ENCODE peak calls at places on chromosomes 3 and 15, in five cellular contexts. O, G, V, J and H are unnamed samples.

GRCh38 chr3:100825574-100825973 is 116.3 kb downstream of the TFG start:
- DNase-seq in O (no peak), J (no peak), V (no peak), G (no peak), H (no peak)

GRCh38 chr3:182725372-182726251 is 67.7 kb upstream of the ATP11B start:
- DNase-seq in V (no peak), O (peak), J (no peak), G (no peak), H (no peak)

GRCh38 chr3:153414972-153415371 is 252.9 kb downstream of the RAP2B start:
- DNase-seq in G (no peak), O (no peak), J (no peak), V (no peak), H (no peak)

GRCh38 chr15:48427960-48428547 is 96.8 kb downstream of the DUT start:
- DNase-seq in V (peak), G (no peak), J (no peak), O (no peak), H (no peak)

GRCh38 chr3:54133196-54133595 is 10.8 kb downstream of the CACNA2D3 start:
- DNase-seq in O (no peak), G (no peak), V (no peak), J (no peak), H (peak)

GRCh38 chr3:174335324-174335723 is 523.8 kb upstream of the NAALADL2 start:
- DNase-seq in G (no peak), J (no peak), O (no peak), V (no peak), H (no peak)

GRCh38 chr3:196969001-196969659 is 497 bp upstream of the PIGZ start:
- DNase-seq in G (no peak), O (peak), V (no peak), J (no peak), H (no peak)

GRCh38 chr3:16048435-16049318 is 125.8 kb upstream of the GALNT15 start:
- DNase-seq in G (peak), O (peak), V (peak), J (peak), H (no peak)

GRCh38 chr15:72203507-72203837 is 5.9 kb upstream of the GRAMD2A start:
- DNase-seq in O (no peak), G (peak), V (peak), J (no peak), H (no peak)

GRCh38 chr3:133563186-133563591 is 10.3 kb upstream of the CDV3 start:
- DNase-seq in J (no peak), G (no peak), O (no peak), V (peak), H (no peak)

GRCh38 chr3:188294823-188295487 is 141.0 kb downstream of the LPP start:
- DNase-seq in V (peak), G (peak), J (no peak), O (no peak), H (no peak)

GRCh38 chr15:66859688-66860253 is 157.7 kb downstream of the SMAD6 start:
- DNase-seq in V (no peak), O (no peak), G (no peak), J (peak), H (peak)

GRCh38 chr3:55521086-55522060 is 34.3 kb upstream of the WNT5A start:
- DNase-seq in G (no peak), O (peak), J (no peak), V (peak), H (no peak)

GRCh38 chr3:174330303-174330702 is 528.8 kb upstream of the NAALADL2 start:
- DNase-seq in O (no peak), V (peak), G (no peak), J (no peak), H (no peak)

GRCh38 chr15:54273928-54274327 is 295.7 kb downstream of the UNC13C start:
- DNase-seq in J (no peak), V (no peak), G (peak), O (no peak), H (no peak)

GRCh38 chr3:159339131-159339530 is 537.3 kb downstream of the MFSD1 start:
- DNase-seq in O (no peak), J (no peak), V (no peak), G (no peak), H (no peak)

GRCh38 chr15:70493376-70493775 is 270.0 kb downstream of the UACA start:
- DNase-seq in J (no peak), V (no peak), O (no peak), G (no peak), H (no peak)

GRCh38 chr3:181717505-181717904 is 5.8 kb downstream of the SOX2 start:
- DNase-seq in G (no peak), V (no peak), J (no peak), O (no peak), H (no peak)

GRCh38 chr3:32296251-32297204 is 58.0 kb downstream of the CMTM8 start:
- DNase-seq in O (peak), V (peak), J (peak), G (peak), H (no peak)

GRCh38 chr15:100113351-100114075 is 228.3 kb downstream of the ADAMTS17 start:
- DNase-seq in V (no peak), J (no peak), G (no peak), O (no peak), H (no peak)

GRCh38 chr15:51803961-51804360 is 25.5 kb upstream of the TMOD3 start:
- DNase-seq in V (peak), J (no peak), O (no peak), G (peak), H (no peak)

GRCh38 chr15:83206387-83206970 is 1.1 kb downstream of the HDGFL3 start:
- DNase-seq in O (no peak), G (peak), V (peak), J (peak), H (no peak)

GRCh38 chr3:49656541-49657112 is 17.5 kb upstream of the APEH start:
- DNase-seq in O (no peak), G (no peak), V (no peak), J (no peak), H (no peak)

GRCh38 chr15:33742807-33743206 is 225.5 kb upstream of the CHRM5 start:
- DNase-seq in V (peak), J (no peak), O (no peak), G (no peak), H (no peak)

GRCh38 chr3:179421500-179421899 is 29.8 kb downstream of the GNB4 start:
- DNase-seq in G (peak), J (no peak), O (no peak), V (peak), H (no peak)

GRCh38 chr3:42183991-42184621 is 81.9 kb downstream of the CCK start:
- DNase-seq in G (no peak), O (no peak), J (no peak), V (no peak), H (no peak)

GRCh38 chr15:40010681-40011080 is 28.3 kb downstream of the SRP14 start:
- DNase-seq in O (no peak), J (no peak), G (no peak), V (peak), H (no peak)

GRCh38 chr3:15528881-15529537 is 7.5 kb upstream of the COLQ start:
- DNase-seq in J (no peak), V (no peak), G (no peak), O (no peak), H (no peak)

GRCh38 chr3:127375151-127375937 is 87.5 kb upstream of the PRR20G start:
- DNase-seq in G (no peak), J (no peak), O (no peak), V (no peak), H (peak)

GRCh38 chr3:15932348-15933300 is 134.8 kb upstream of the ANKRD28 start:
- DNase-seq in O (no peak), J (no peak), G (no peak), V (no peak), H (no peak)

GRCh38 chr3:195140816-195141793 is 129.9 kb downstream of the XXYLT1 start:
- DNase-seq in V (no peak), O (no peak), G (no peak), J (no peak), H (no peak)

GRCh38 chr3:23826382-23827061 is 20.8 kb downstream of the UBE2E1 start:
- DNase-seq in V (no peak), G (no peak), O (no peak), J (no peak), H (no peak)

GRCh38 chr3:183400352-183400751 is 28.1 kb downstream of the MCF2L2 start:
- DNase-seq in V (no peak), O (no peak), J (no peak), G (no peak), H (no peak)

GRCh38 chr3:194233150-194233549 is 97.2 kb downstream of the HES1 start:
- DNase-seq in O (no peak), G (no peak), V (no peak), J (no peak), H (no peak)

DNA sequence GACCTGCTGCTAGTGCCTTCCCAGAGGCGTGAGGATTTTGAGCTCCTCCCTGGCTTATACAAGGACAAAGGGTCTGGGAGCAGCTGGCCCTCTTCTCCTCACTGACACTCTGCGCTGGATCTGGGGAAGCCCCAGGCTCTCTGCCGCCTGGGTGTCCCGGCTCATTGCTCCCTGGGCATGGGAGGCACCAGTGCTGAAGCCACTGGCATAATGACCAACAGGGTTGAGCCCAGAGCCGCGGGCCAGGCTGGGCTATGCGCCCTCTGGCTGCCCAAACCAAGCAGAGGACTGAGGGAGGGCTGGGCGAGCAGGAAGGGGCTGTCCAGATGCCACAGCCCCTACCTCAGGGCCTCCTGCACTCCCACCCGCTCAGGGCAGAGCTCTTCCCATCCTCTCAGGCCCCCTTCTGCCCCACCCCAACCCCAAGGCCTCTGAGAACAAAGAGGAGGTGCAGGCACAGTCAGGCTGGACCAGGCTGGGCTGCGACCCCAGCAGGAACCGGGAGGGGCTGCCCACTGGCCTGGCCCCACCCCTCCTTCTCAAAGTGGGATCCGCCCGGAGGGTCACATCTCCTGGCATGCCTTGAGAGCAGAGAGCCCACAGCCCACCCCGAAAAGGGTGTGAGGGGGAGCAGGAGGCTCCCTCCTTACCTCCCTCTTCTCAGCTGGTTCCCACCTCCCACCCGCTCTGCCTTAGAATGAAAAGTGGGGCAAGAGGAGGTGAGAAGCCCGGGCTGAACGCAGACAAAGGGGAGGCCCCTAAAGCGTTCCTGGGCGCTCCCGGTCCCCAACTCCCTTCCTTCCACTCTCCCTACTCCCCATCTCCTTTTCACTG is 1.5 kb downstream of the LINGO1 start:
- DNase-seq in O (peak), G (peak), J (peak), V (no peak), H (no peak)
- TF ChIP-seq CTCF in O (no peak), G (peak), J (peak), V (peak), H (peak)

GRCh38 chr15:78243076-78243475 is 8.7 kb upstream of the ACSBG1 start:
- DNase-seq in G (no peak), O (no peak), V (no peak), J (no peak), H (no peak)

GRCh38 chr15:78244101-78244500 is 9.7 kb upstream of the ACSBG1 start:
- DNase-seq in O (peak), J (no peak), V (no peak), G (no peak), H (no peak)

GRCh38 chr15:78243491-78243941 is 9.2 kb upstream of the ACSBG1 start:
- DNase-seq in J (peak), V (peak), G (no peak), O (peak), H (no peak)

GRCh38 chr15:78241017-78241416 is 6.7 kb upstream of the ACSBG1 start:
- DNase-seq in G (peak), O (peak), V (peak), J (peak), H (peak)

GRCh38 chr15:78242128-78242527 is 7.8 kb upstream of the ACSBG1 start:
- DNase-seq in O (peak), J (peak), G (peak), V (no peak), H (no peak)
- TF ChIP-seq CTCF in O (no peak), J (peak), G (peak), V (peak), H (peak)

GRCh38 chr3:147397155-147397888 is 9.0 kb downstream of the ZIC4 start:
- DNase-seq in G (no peak), O (no peak), J (peak), V (no peak), H (no peak)
- TF ChIP-seq CTCF in G (no peak), O (no peak), J (peak), V (no peak), H (no peak)

DNA sequence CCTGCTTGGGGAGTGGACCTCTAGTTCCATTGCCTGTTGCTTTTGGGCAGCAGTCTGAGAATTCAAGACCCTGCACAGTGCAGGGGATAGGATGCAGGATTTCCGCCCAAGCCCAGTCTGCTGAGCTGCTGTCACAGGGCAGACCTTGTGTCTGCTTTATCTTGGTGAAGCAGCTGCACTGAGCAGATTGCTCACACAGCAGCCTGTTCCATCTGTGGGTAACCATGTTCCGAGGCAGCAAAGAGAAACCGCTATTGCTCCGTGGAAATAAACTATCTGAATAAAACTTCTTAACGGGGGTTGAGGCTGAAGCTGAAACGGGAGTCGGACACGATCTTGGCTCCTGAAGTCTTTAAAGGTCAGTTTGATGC is 202.3 kb downstream of the AKAP13 start:
- DNase-seq in J (no peak), O (peak), G (no peak), V (peak), H (no peak)
- TF ChIP-seq CTCF in J (no peak), O (no peak), G (no peak), V (no peak), H (no peak)

DNA sequence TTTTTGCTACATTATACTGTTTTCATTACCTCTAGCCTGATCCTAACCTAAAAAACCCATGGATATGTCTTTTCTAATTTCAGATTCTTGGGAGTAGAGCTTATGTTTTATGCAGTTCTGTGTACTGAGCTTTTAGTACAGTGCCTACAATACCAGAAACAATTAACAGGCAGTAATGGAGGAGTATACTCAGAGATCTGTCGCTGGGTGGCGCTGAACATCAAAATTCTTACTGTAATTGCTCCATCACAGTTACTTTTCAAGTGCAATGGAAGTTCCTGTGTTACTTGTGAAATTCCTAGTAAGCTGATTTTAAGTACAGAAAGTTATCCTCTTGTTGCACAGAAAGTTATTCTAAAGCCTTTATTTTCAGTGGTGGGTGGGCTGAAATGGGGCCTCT is 66.9 kb downstream of the RNF13 start:
- DNase-seq in O (peak), V (peak), G (peak), J (peak), H (no peak)
- TF ChIP-seq CTCF in O (peak), V (peak), G (peak), J (peak), H (peak)

GRCh38 chr15:74133071-74133702 is 2.8 kb downstream of the ISLR2 start:
- DNase-seq in G (no peak), O (no peak), J (peak), V (no peak), H (no peak)

GRCh38 chr15:74135041-74135565 is 4.7 kb downstream of the ISLR2 start:
- DNase-seq in J (no peak), G (no peak), O (no peak), V (no peak), H (no peak)

GRCh38 chr15:74132681-74133070 is 2.3 kb downstream of the ISLR2 start:
- DNase-seq in G (no peak), V (peak), J (peak), O (no peak), H (no peak)

GRCh38 chr15:74133703-74134386 is 3.5 kb downstream of the ISLR2 start:
- DNase-seq in J (no peak), G (no peak), V (no peak), O (no peak), H (no peak)

GRCh38 chr15:74134387-74135027 is 4.1 kb downstream of the ISLR2 start:
- DNase-seq in O (peak), V (peak), J (peak), G (peak), H (no peak)
- TF ChIP-seq CTCF in O (peak), V (peak), J (peak), G (peak), H (peak)

GRCh38 chr3:140091143-140091542 is 156.2 kb downstream of the CLSTN2 start:
- DNase-seq in O (no peak), J (no peak), V (no peak), G (no peak), H (no peak)

GRCh38 chr3:140089403-140090072 is 154.6 kb downstream of the CLSTN2 start:
- DNase-seq in J (no peak), O (no peak), V (no peak), G (no peak), H (no peak)

GRCh38 chr3:140088058-140088457 is 153.1 kb downstream of the CLSTN2 start:
- DNase-seq in J (no peak), V (no peak), O (no peak), G (no peak), H (no peak)

GRCh38 chr3:140081836-140082331 is 146.9 kb downstream of the CLSTN2 start:
- DNase-seq in V (no peak), G (no peak), O (no peak), J (no peak), H (no peak)

DNA sequence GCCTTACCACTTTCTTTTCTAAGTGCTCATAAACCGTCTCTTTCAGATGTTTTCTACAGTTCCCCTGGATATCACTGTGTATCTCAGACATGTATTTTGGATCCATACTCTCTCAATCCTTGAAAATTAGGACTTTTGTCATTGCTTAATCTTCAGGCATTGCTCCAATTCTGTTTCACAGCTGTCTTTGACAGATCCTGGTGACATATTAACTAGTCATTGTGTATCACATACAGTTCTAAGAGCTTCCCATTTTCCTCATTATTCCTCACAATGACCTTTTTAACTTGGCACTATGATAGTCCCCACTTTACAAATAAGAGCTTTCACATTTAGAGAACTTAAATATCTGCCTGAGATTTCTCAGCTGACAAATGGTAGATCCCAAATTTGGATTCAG is 151.7 kb downstream of the CLSTN2 start:
- DNase-seq in J (no peak), V (no peak), G (no peak), O (no peak), H (no peak)
- TF ChIP-seq CTCF in J (no peak), V (no peak), G (no peak), O (no peak), H (no peak)

DNA sequence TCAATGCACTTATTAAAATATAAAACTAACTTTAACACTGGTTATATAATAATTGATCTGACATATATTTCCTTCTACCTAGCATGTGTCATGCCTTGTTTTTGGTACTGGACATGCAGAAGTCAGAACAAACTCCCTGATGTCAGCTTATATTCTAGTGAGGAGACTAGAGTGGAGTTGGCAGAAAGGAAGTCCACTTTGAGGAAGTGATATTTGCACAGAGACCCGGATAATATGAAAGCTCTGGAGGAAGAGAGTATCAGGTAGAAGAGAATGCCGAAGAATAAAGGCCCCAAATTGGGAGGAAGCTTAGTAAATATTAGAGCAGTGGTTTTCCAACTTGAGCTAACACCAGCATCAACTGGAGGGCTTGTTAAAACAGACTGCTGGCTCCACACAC is 24.6 kb upstream of the ZNF280D start:
- DNase-seq in J (no peak), V (no peak), G (no peak), O (no peak), H (no peak)
- TF ChIP-seq CTCF in J (no peak), V (no peak), G (no peak), O (no peak), H (no peak)

GRCh38 chr3:148631124-148631903 is 66.4 kb upstream of the AGTR1 start:
- DNase-seq in J (peak), O (no peak), V (no peak), G (peak), H (no peak)
- TF ChIP-seq CTCF in J (peak), O (no peak), V (peak), G (peak), H (peak)